ENCODE peak calls at places on chromosomes 7 and 10, in eight cellular contexts. W is GM06990; H is stimulated activated CD4-positive, alpha-beta T cell treated with anti-CD3 and anti-CD28 coated beads, TNF-alpha, amount 100 ng/mL, for 48 hours; V is uterus; E is activated CD4-positive, alpha-beta T cell treated with anti-CD3 and anti-CD28 coated beads, Interleukin-2, amount 50 U/mL, for 1 hour; M is CD8-positive, alpha-beta T cell; K is activated gamma-delta T cell treated with Interleukin-2 at 50 U/mL for 16 hours; F is iPS-NIHi11. A is an unnamed sample.

GRCh38 chr10:5551531-5552375 is 27.0 kb downstream of the CALML3 start:
- DNase-seq in M (no peak), E (no peak), W (peak; percentile 35), H (peak; percentile 52), V (no peak), F (no peak), K (no peak), A (no peak)

GRCh38 chr7:78690174-78690573 is 763.3 kb downstream of the MAGI2 start:
- DNase-seq in V (no peak), F (no peak), E (no peak), H (no peak), K (no peak), M (no peak), W (no peak), A (no peak)

GRCh38 chr10:17685227-17685840 is 41.4 kb downstream of the STAM start:
- DNase-seq in E (no peak), F (no peak), V (no peak), M (no peak), H (no peak), K (no peak), W (peak; percentile 24), A (no peak)

GRCh38 chr10:124302951-124303505 is 115.7 kb downstream of the OAT start:
- DNase-seq in M (no peak), H (no peak), F (no peak), W (no peak), K (no peak), V (no peak), E (no peak), A (no peak)

GRCh38 chr7:50359995-50360925 is 55.7 kb downstream of the IKZF1 start:
- DNase-seq in W (no peak), M (peak; percentile 66), K (peak; percentile 71), H (no peak), F (no peak), V (no peak), E (peak; percentile 79), A (no peak)

GRCh38 chr10:122655524-122656307 is 43.9 kb downstream of the C10orf120 start:
- DNase-seq in M (no peak), W (no peak), V (no peak), K (no peak), F (no peak), E (no peak), H (no peak), A (no peak)

GRCh38 chr10:22246680-22247391 is 29.0 kb upstream of the EBLN1 start:
- DNase-seq in H (no peak), K (peak; percentile 15), E (peak; percentile 10), M (no peak), V (no peak), W (no peak), F (no peak), A (no peak)

GRCh38 chr10:132859084-132859855 is 73.3 kb upstream of the NKX6-2 start:
- DNase-seq in H (no peak), V (no peak), E (no peak), W (no peak), F (no peak), K (no peak), M (no peak), A (no peak)

GRCh38 chr7:44604941-44605340 is 1.5 kb upstream of the OGDH start:
- DNase-seq in W (no peak), H (no peak), F (no peak), K (no peak), M (no peak), E (no peak), V (no peak), A (no peak)

GRCh38 chr10:87541114-87541513 is 36.4 kb downstream of the MINPP1 start:
- DNase-seq in V (no peak), K (no peak), F (no peak), W (no peak), H (no peak), M (no peak), E (no peak), A (no peak)

GRCh38 chr7:96380111-96380512 is 58.2 kb upstream of the SLC25A13 start:
- DNase-seq in M (no peak), H (no peak), E (no peak), V (no peak), F (peak; percentile 22), W (no peak), K (no peak), A (no peak)

GRCh38 chr10:36717118-36717517 is 408.3 kb upstream of the ANKRD30A start:
- DNase-seq in F (no peak), K (no peak), V (no peak), M (no peak), W (no peak), H (no peak), E (no peak), A (no peak)

GRCh38 chr7:35015346-35015859 is 21.9 kb downstream of the DPY19L1 start:
- DNase-seq in V (no peak), K (no peak), F (no peak), W (no peak), H (no peak), M (no peak), E (no peak), A (no peak)

GRCh38 chr10:62177111-62177510 is 91.5 kb downstream of the RTKN2 start:
- DNase-seq in V (no peak), W (no peak), F (no peak), M (no peak), K (no peak), E (no peak), H (no peak), A (no peak)

GRCh38 chr10:114876602-114877300 is 55.2 kb downstream of the FHIP2A start:
- DNase-seq in M (no peak), E (peak; percentile 22), H (peak; percentile 39), F (peak; percentile 85), K (no peak), W (peak; percentile 33), V (peak; percentile 77), A (peak; percentile 76)

GRCh38 chr7:17239683-17240521 is 58.5 kb upstream of the AHR start:
- DNase-seq in K (no peak), W (no peak), V (no peak), M (no peak), F (no peak), H (no peak), E (no peak), A (no peak)

GRCh38 chr7:157010588-157011332 is at the start of gene MNX1:
- DNase-seq in E (peak; percentile 47), M (no peak), V (no peak), H (no peak), W (peak; percentile 90), F (peak; percentile 96), K (peak; percentile 15), A (no peak)

GRCh38 chr7:7569113-7569527 is 2.4 kb downstream of the MIOS start:
- DNase-seq in V (no peak), F (no peak), K (no peak), H (no peak), M (no peak), E (no peak), W (peak; percentile 49), A (peak; percentile 16)